ENCODE peak calls at places on chromosomes 16 and 17, in six cellular contexts. One of them, this sample, is unnamed.

GRCh38 chr16:4194661-4195060 is 47.2 kb downstream of the SRL start:
- DNase-seq in hypothalamus: no peak
- DNase-seq in fibroblast of the conjunctiva: no peak
- DNase-seq in anterior cingulate cortex: no peak
- DNase-seq in progenitor cell of endocrine pancreas: no peak
- DNase-seq in GM12891: no peak
- DNase-seq in this sample: no peak

GRCh38 chr17:63029520-63029919 is 63.5 kb downstream of the TANC2 start:
- DNase-seq in hypothalamus: no peak
- DNase-seq in fibroblast of the conjunctiva: no peak
- DNase-seq in anterior cingulate cortex: no peak
- DNase-seq in progenitor cell of endocrine pancreas: no peak
- DNase-seq in GM12891: no peak
- DNase-seq in this sample: no peak

GRCh38 chr17:50397111-50397918 is at the start of gene LRRC59:
- DNase-seq in hypothalamus: peak
- DNase-seq in fibroblast of the conjunctiva: peak
- DNase-seq in anterior cingulate cortex: peak
- DNase-seq in progenitor cell of endocrine pancreas: peak
- DNase-seq in GM12891: peak
- DNase-seq in this sample: peak

GRCh38 chr17:73641779-73642580 is 2.3 kb downstream of the SDK2 start:
- DNase-seq in hypothalamus: no peak
- DNase-seq in fibroblast of the conjunctiva: no peak
- DNase-seq in anterior cingulate cortex: no peak
- DNase-seq in progenitor cell of endocrine pancreas: no peak
- DNase-seq in GM12891: no peak
- DNase-seq in this sample: no peak

GRCh38 chr16:86424413-86424812 is 85.9 kb upstream of the FOXF1 start:
- DNase-seq in hypothalamus: no peak
- DNase-seq in fibroblast of the conjunctiva: no peak
- DNase-seq in anterior cingulate cortex: no peak
- DNase-seq in progenitor cell of endocrine pancreas: no peak
- DNase-seq in GM12891: no peak
- DNase-seq in this sample: no peak

GRCh38 chr17:49456172-49456965 is 38.7 kb upstream of the NGFR start:
- DNase-seq in hypothalamus: no peak
- DNase-seq in fibroblast of the conjunctiva: peak
- DNase-seq in anterior cingulate cortex: no peak
- DNase-seq in progenitor cell of endocrine pancreas: no peak
- DNase-seq in GM12891: no peak
- DNase-seq in this sample: no peak

GRCh38 chr17:72118588-72119279 is 2.1 kb upstream of the SOX9 start:
- DNase-seq in hypothalamus: peak
- DNase-seq in fibroblast of the conjunctiva: peak
- DNase-seq in anterior cingulate cortex: peak
- DNase-seq in progenitor cell of endocrine pancreas: peak
- DNase-seq in GM12891: no peak
- DNase-seq in this sample: peak

GRCh38 chr16:19879241-19879792 is 5.3 kb downstream of the GPRC5B start:
- DNase-seq in hypothalamus: no peak
- DNase-seq in fibroblast of the conjunctiva: no peak
- DNase-seq in anterior cingulate cortex: peak
- DNase-seq in progenitor cell of endocrine pancreas: no peak
- DNase-seq in GM12891: no peak
- DNase-seq in this sample: no peak

GRCh38 chr16:88102597-88102996 is 151.4 kb downstream of the BANP start:
- DNase-seq in hypothalamus: no peak
- DNase-seq in fibroblast of the conjunctiva: no peak
- DNase-seq in anterior cingulate cortex: no peak
- DNase-seq in progenitor cell of endocrine pancreas: no peak
- DNase-seq in GM12891: no peak
- DNase-seq in this sample: no peak

GRCh38 chr16:27217256-27217655 is 13.9 kb downstream of the KDM8 start:
- DNase-seq in hypothalamus: no peak
- DNase-seq in fibroblast of the conjunctiva: peak
- DNase-seq in anterior cingulate cortex: peak
- DNase-seq in progenitor cell of endocrine pancreas: no peak
- DNase-seq in GM12891: no peak
- DNase-seq in this sample: no peak

GRCh38 chr17:49687878-49688491 is 10.1 kb upstream of the SPOP start:
- DNase-seq in hypothalamus: no peak
- DNase-seq in fibroblast of the conjunctiva: no peak
- DNase-seq in anterior cingulate cortex: no peak
- DNase-seq in progenitor cell of endocrine pancreas: no peak
- DNase-seq in GM12891: no peak
- DNase-seq in this sample: no peak

GRCh38 chr16:2530629-2531318 is 434 bp downstream of the CEMP1 start:
- DNase-seq in hypothalamus: no peak
- DNase-seq in fibroblast of the conjunctiva: no peak
- DNase-seq in anterior cingulate cortex: no peak
- DNase-seq in progenitor cell of endocrine pancreas: no peak
- DNase-seq in GM12891: no peak
- DNase-seq in this sample: no peak

GRCh38 chr17:5526821-5527598 is 40.6 kb downstream of the MIS12 start:
- DNase-seq in hypothalamus: peak
- DNase-seq in fibroblast of the conjunctiva: peak
- DNase-seq in anterior cingulate cortex: peak
- DNase-seq in progenitor cell of endocrine pancreas: no peak
- DNase-seq in GM12891: no peak
- DNase-seq in this sample: peak

GRCh38 chr17:75927286-75927922 is 13.4 kb downstream of the FBF1 start:
- DNase-seq in hypothalamus: no peak
- DNase-seq in fibroblast of the conjunctiva: no peak
- DNase-seq in anterior cingulate cortex: no peak
- DNase-seq in progenitor cell of endocrine pancreas: no peak
- DNase-seq in GM12891: peak
- DNase-seq in this sample: peak

GRCh38 chr16:88896238-88897065 is 30.0 kb upstream of the PABPN1L start:
- DNase-seq in hypothalamus: no peak
- DNase-seq in fibroblast of the conjunctiva: no peak
- DNase-seq in anterior cingulate cortex: no peak
- DNase-seq in progenitor cell of endocrine pancreas: no peak
- DNase-seq in GM12891: no peak
- DNase-seq in this sample: no peak

GRCh38 chr16:88345943-88346560 is 36.7 kb upstream of the ZNF469 start:
- DNase-seq in hypothalamus: no peak
- DNase-seq in fibroblast of the conjunctiva: no peak
- DNase-seq in anterior cingulate cortex: no peak
- DNase-seq in progenitor cell of endocrine pancreas: no peak
- DNase-seq in GM12891: no peak
- DNase-seq in this sample: no peak

GRCh38 chr17:43900858-43901754 is 6.2 kb downstream of the MPP2 start:
- DNase-seq in hypothalamus: no peak
- DNase-seq in fibroblast of the conjunctiva: no peak
- DNase-seq in anterior cingulate cortex: no peak
- DNase-seq in progenitor cell of endocrine pancreas: no peak
- DNase-seq in GM12891: no peak
- DNase-seq in this sample: no peak

GRCh38 chr16:6891486-6891885 is 441.2 kb upstream of the RBFOX1 start:
- DNase-seq in hypothalamus: no peak
- DNase-seq in fibroblast of the conjunctiva: no peak
- DNase-seq in anterior cingulate cortex: no peak
- DNase-seq in progenitor cell of endocrine pancreas: no peak
- DNase-seq in GM12891: no peak
- DNase-seq in this sample: no peak

GRCh38 chr16:16042076-16042475 is 92.7 kb downstream of the ABCC1 start:
- DNase-seq in hypothalamus: no peak
- DNase-seq in fibroblast of the conjunctiva: peak
- DNase-seq in anterior cingulate cortex: peak
- DNase-seq in progenitor cell of endocrine pancreas: no peak
- DNase-seq in GM12891: no peak
- DNase-seq in this sample: no peak

GRCh38 chr17:49935526-49936210 is 33.3 kb upstream of the DLX4 start:
- DNase-seq in hypothalamus: no peak
- DNase-seq in fibroblast of the conjunctiva: no peak
- DNase-seq in anterior cingulate cortex: no peak
- DNase-seq in progenitor cell of endocrine pancreas: no peak
- DNase-seq in GM12891: no peak
- DNase-seq in this sample: no peak

GRCh38 chr17:40319651-40320550 is 10.9 kb downstream of the RARA start:
- DNase-seq in hypothalamus: no peak
- DNase-seq in fibroblast of the conjunctiva: no peak
- DNase-seq in anterior cingulate cortex: no peak
- DNase-seq in progenitor cell of endocrine pancreas: no peak
- DNase-seq in GM12891: no peak
- DNase-seq in this sample: peak

GRCh38 chr16:27238591-27238990 is 30.0 kb downstream of the NSMCE1 start:
- DNase-seq in hypothalamus: no peak
- DNase-seq in fibroblast of the conjunctiva: no peak
- DNase-seq in anterior cingulate cortex: no peak
- DNase-seq in progenitor cell of endocrine pancreas: no peak
- DNase-seq in GM12891: no peak
- DNase-seq in this sample: peak

GRCh38 chr16:89581045-89581695 is 5.6 kb downstream of the CPNE7 start:
- DNase-seq in hypothalamus: no peak
- DNase-seq in fibroblast of the conjunctiva: peak
- DNase-seq in anterior cingulate cortex: no peak
- DNase-seq in progenitor cell of endocrine pancreas: no peak
- DNase-seq in GM12891: no peak
- DNase-seq in this sample: no peak

GRCh38 chr17:2592974-2593845 is at the start of gene PAFAH1B1:
- DNase-seq in hypothalamus: peak
- DNase-seq in fibroblast of the conjunctiva: peak
- DNase-seq in anterior cingulate cortex: peak
- DNase-seq in progenitor cell of endocrine pancreas: peak
- DNase-seq in GM12891: peak
- DNase-seq in this sample: peak

GRCh38 chr16:84240455-84240854 is 643 bp upstream of the KCNG4 start:
- DNase-seq in hypothalamus: no peak
- DNase-seq in fibroblast of the conjunctiva: no peak
- DNase-seq in anterior cingulate cortex: no peak
- DNase-seq in progenitor cell of endocrine pancreas: no peak
- DNase-seq in GM12891: no peak
- DNase-seq in this sample: no peak